ENCODE peak calls at places on chromosome 22, in eight cellular contexts. One of them, this sample, is unnamed.

GRCh38 chr22:31329029-31329428 is 17.1 kb downstream of the PATZ1 start:
- DNase-seq in body of pancreas: no peak
- DNase-seq in A549: no peak
- DNase-seq in heart left ventricle: no peak
- DNase-seq in upper lobe of left lung: no peak
- DNase-seq in K562: no peak
- DNase-seq in ovary: no peak
- DNase-seq in transverse colon: no peak
- DNase-seq in this sample: no peak

GRCh38 chr22:21726650-21727049 is 8.9 kb downstream of the YPEL1 start:
- DNase-seq in A549: peak; percentile 20
- DNase-seq in upper lobe of left lung: no peak
- DNase-seq in body of pancreas: peak; percentile 42
- DNase-seq in K562: peak; percentile 94
- DNase-seq in ovary: no peak
- DNase-seq in heart left ventricle: no peak
- DNase-seq in transverse colon: peak; percentile 17
- DNase-seq in this sample: no peak

GRCh38 chr22:25829808-25830777 is 88.1 kb downstream of the MYO18B start:
- DNase-seq in A549: no peak
- DNase-seq in body of pancreas: peak; percentile 21
- DNase-seq in ovary: no peak
- DNase-seq in upper lobe of left lung: no peak
- DNase-seq in K562: no peak
- DNase-seq in heart left ventricle: peak; percentile 19
- DNase-seq in transverse colon: no peak
- DNase-seq in this sample: peak; percentile 42

GRCh38 chr22:23562186-23562585 is 17.9 kb downstream of the IGLL1 start:
- DNase-seq in K562: no peak
- DNase-seq in heart left ventricle: no peak
- DNase-seq in body of pancreas: no peak
- DNase-seq in transverse colon: no peak
- DNase-seq in A549: no peak
- DNase-seq in ovary: no peak
- DNase-seq in upper lobe of left lung: no peak
- DNase-seq in this sample: no peak

GRCh38 chr22:42925598-42925997 is 68.5 kb upstream of the ARFGAP3 start:
- DNase-seq in upper lobe of left lung: no peak
- DNase-seq in ovary: no peak
- DNase-seq in body of pancreas: no peak
- DNase-seq in A549: no peak
- DNase-seq in transverse colon: no peak
- DNase-seq in heart left ventricle: no peak
- DNase-seq in K562: no peak
- DNase-seq in this sample: no peak

GRCh38 chr22:36358533-36359171 is 29.1 kb downstream of the MYH9 start:
- DNase-seq in body of pancreas: no peak
- DNase-seq in ovary: no peak
- DNase-seq in A549: no peak
- DNase-seq in upper lobe of left lung: no peak
- DNase-seq in heart left ventricle: no peak
- DNase-seq in K562: no peak
- DNase-seq in transverse colon: no peak
- DNase-seq in this sample: no peak

GRCh38 chr22:30277547-30278344 is 11.1 kb upstream of the OSM start:
- DNase-seq in heart left ventricle: no peak
- DNase-seq in A549: no peak
- DNase-seq in K562: no peak
- DNase-seq in upper lobe of left lung: no peak
- DNase-seq in transverse colon: no peak
- DNase-seq in body of pancreas: peak; percentile 53
- DNase-seq in ovary: no peak
- DNase-seq in this sample: no peak

GRCh38 chr22:35313311-35314121 is 13.8 kb downstream of the TOM1 start:
- DNase-seq in A549: peak; percentile 21
- DNase-seq in K562: peak; percentile 31
- DNase-seq in transverse colon: no peak
- DNase-seq in upper lobe of left lung: no peak
- DNase-seq in ovary: peak; percentile 23
- DNase-seq in heart left ventricle: peak; percentile 46
- DNase-seq in body of pancreas: peak; percentile 64
- DNase-seq in this sample: peak; percentile 98

GRCh38 chr22:41561335-41561734 is 525 bp downstream of the CSDC2 start:
- DNase-seq in transverse colon: no peak
- DNase-seq in K562: no peak
- DNase-seq in A549: no peak
- DNase-seq in body of pancreas: peak; percentile 29
- DNase-seq in heart left ventricle: no peak
- DNase-seq in upper lobe of left lung: no peak
- DNase-seq in ovary: peak; percentile 61
- DNase-seq in this sample: no peak

GRCh38 chr22:49767355-49768062 is 60.2 kb downstream of the BRD1 start:
- DNase-seq in ovary: peak; percentile 25
- DNase-seq in A549: peak; percentile 7
- DNase-seq in body of pancreas: peak; percentile 24
- DNase-seq in heart left ventricle: peak; percentile 8
- DNase-seq in K562: peak; percentile 55
- DNase-seq in transverse colon: peak; percentile 13
- DNase-seq in upper lobe of left lung: no peak
- DNase-seq in this sample: peak; percentile 25

GRCh38 chr22:44348963-44349950 is 36.5 kb upstream of the SHISAL1 start:
- DNase-seq in K562: no peak
- DNase-seq in A549: no peak
- DNase-seq in heart left ventricle: no peak
- DNase-seq in body of pancreas: no peak
- DNase-seq in upper lobe of left lung: no peak
- DNase-seq in transverse colon: no peak
- DNase-seq in ovary: peak; percentile 77
- DNase-seq in this sample: no peak

GRCh38 chr22:36334838-36335603 is 52.7 kb downstream of the MYH9 start:
- DNase-seq in body of pancreas: peak; percentile 67
- DNase-seq in K562: peak; percentile 30
- DNase-seq in upper lobe of left lung: peak; percentile 79
- DNase-seq in transverse colon: no peak
- DNase-seq in ovary: no peak
- DNase-seq in heart left ventricle: no peak
- DNase-seq in A549: no peak
- DNase-seq in this sample: no peak

GRCh38 chr22:42752230-42752746 is 31.6 kb upstream of the A4GALT start:
- DNase-seq in transverse colon: no peak
- DNase-seq in body of pancreas: no peak
- DNase-seq in heart left ventricle: no peak
- DNase-seq in upper lobe of left lung: no peak
- DNase-seq in ovary: no peak
- DNase-seq in K562: no peak
- DNase-seq in A549: no peak
- DNase-seq in this sample: no peak

GRCh38 chr22:35219012-35219411 is 38.3 kb upstream of the HMGXB4 start:
- DNase-seq in K562: peak; percentile 56
- DNase-seq in body of pancreas: no peak
- DNase-seq in A549: peak; percentile 7
- DNase-seq in heart left ventricle: no peak
- DNase-seq in transverse colon: no peak
- DNase-seq in ovary: no peak
- DNase-seq in upper lobe of left lung: no peak
- DNase-seq in this sample: no peak

GRCh38 chr22:45265546-45265945 is 19.2 kb upstream of the UPK3A start:
- DNase-seq in body of pancreas: no peak
- DNase-seq in K562: no peak
- DNase-seq in ovary: no peak
- DNase-seq in heart left ventricle: no peak
- DNase-seq in A549: no peak
- DNase-seq in transverse colon: no peak
- DNase-seq in upper lobe of left lung: no peak
- DNase-seq in this sample: no peak

GRCh38 chr22:37491559-37492427 is 5.6 kb upstream of the MFNG start:
- DNase-seq in transverse colon: no peak
- DNase-seq in A549: no peak
- DNase-seq in body of pancreas: no peak
- DNase-seq in K562: no peak
- DNase-seq in ovary: no peak
- DNase-seq in upper lobe of left lung: no peak
- DNase-seq in heart left ventricle: no peak
- DNase-seq in this sample: no peak

GRCh38 chr22:45318558-45319318 is 9.0 kb downstream of the FAM118A start:
- DNase-seq in K562: no peak
- DNase-seq in heart left ventricle: no peak
- DNase-seq in transverse colon: no peak
- DNase-seq in ovary: peak; percentile 36
- DNase-seq in A549: no peak
- DNase-seq in upper lobe of left lung: no peak
- DNase-seq in body of pancreas: no peak
- DNase-seq in this sample: no peak

GRCh38 chr22:35399114-35399677 is 744 bp upstream of the MCM5 start:
- DNase-seq in A549: no peak
- DNase-seq in heart left ventricle: no peak
- DNase-seq in body of pancreas: no peak
- DNase-seq in ovary: peak; percentile 51
- DNase-seq in transverse colon: no peak
- DNase-seq in K562: peak; percentile 57
- DNase-seq in upper lobe of left lung: no peak
- DNase-seq in this sample: no peak

GRCh38 chr22:45330548-45330947 is 20.8 kb downstream of the FAM118A start:
- DNase-seq in K562: no peak
- DNase-seq in ovary: no peak
- DNase-seq in upper lobe of left lung: no peak
- DNase-seq in body of pancreas: no peak
- DNase-seq in transverse colon: no peak
- DNase-seq in heart left ventricle: no peak
- DNase-seq in A549: no peak
- DNase-seq in this sample: no peak

GRCh38 chr22:50192056-50192824 is 6.5 kb downstream of the TRABD start:
- DNase-seq in body of pancreas: peak; percentile 65
- DNase-seq in K562: no peak
- DNase-seq in ovary: no peak
- DNase-seq in upper lobe of left lung: peak; percentile 70
- DNase-seq in A549: no peak
- DNase-seq in heart left ventricle: no peak
- DNase-seq in transverse colon: no peak
- DNase-seq in this sample: no peak

GRCh38 chr22:36327922-36328551 is 59.7 kb downstream of the MYH9 start:
- DNase-seq in body of pancreas: peak; percentile 83
- DNase-seq in ovary: no peak
- DNase-seq in transverse colon: no peak
- DNase-seq in A549: no peak
- DNase-seq in upper lobe of left lung: no peak
- DNase-seq in K562: no peak
- DNase-seq in heart left ventricle: peak; percentile 70
- DNase-seq in this sample: no peak

GRCh38 chr22:46394622-46395021 is 59.1 kb downstream of the TRMU start:
- DNase-seq in transverse colon: no peak
- DNase-seq in ovary: no peak
- DNase-seq in upper lobe of left lung: no peak
- DNase-seq in heart left ventricle: no peak
- DNase-seq in A549: no peak
- DNase-seq in body of pancreas: no peak
- DNase-seq in K562: no peak
- DNase-seq in this sample: no peak

GRCh38 chr22:46395145-46395544 is 59.6 kb downstream of the TRMU start:
- DNase-seq in K562: no peak
- DNase-seq in ovary: no peak
- DNase-seq in body of pancreas: no peak
- DNase-seq in heart left ventricle: no peak
- DNase-seq in A549: no peak
- DNase-seq in transverse colon: no peak
- DNase-seq in upper lobe of left lung: no peak
- DNase-seq in this sample: no peak

GRCh38 chr22:46399625-46400024 is 64.1 kb downstream of the TRMU start:
- DNase-seq in body of pancreas: no peak
- DNase-seq in heart left ventricle: no peak
- DNase-seq in upper lobe of left lung: no peak
- DNase-seq in K562: no peak
- DNase-seq in A549: no peak
- DNase-seq in ovary: no peak
- DNase-seq in transverse colon: no peak
- DNase-seq in this sample: no peak

GRCh38 chr22:46397514-46397913 is 62.0 kb downstream of the TRMU start:
- DNase-seq in upper lobe of left lung: no peak
- DNase-seq in body of pancreas: no peak
- DNase-seq in K562: no peak
- DNase-seq in A549: no peak
- DNase-seq in transverse colon: no peak
- DNase-seq in ovary: no peak
- DNase-seq in heart left ventricle: no peak
- DNase-seq in this sample: no peak

DNA sequence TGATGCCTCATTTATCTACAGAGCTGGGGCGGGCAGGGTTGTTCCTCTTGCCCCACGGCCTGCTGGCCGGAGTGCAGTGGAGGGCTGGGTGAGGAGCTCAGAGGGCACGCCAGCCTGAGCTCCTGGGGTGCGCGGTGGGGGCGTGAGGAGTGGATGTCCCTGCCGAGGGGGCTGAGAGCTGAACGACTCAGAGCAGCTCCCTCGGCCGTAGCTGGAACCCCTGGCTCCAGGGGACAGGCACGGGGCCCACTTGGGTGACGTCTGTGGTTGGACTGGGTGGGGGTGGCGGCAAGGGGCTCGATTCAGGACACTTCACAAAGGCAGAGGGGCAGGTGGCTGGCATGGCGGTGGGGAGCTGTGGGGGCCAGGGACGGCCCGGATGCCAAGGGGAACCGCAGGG is 62.4 kb downstream of the TRMU start:
- DNase-seq in ovary: no peak
- DNase-seq in K562: no peak
- DNase-seq in heart left ventricle: no peak
- DNase-seq in body of pancreas: no peak
- DNase-seq in A549: no peak
- DNase-seq in transverse colon: no peak
- DNase-seq in upper lobe of left lung: no peak
- DNase-seq in this sample: no peak
- H3K4me3 ChIP-seq in ovary: no peak overlapping the region
- H3K4me3 ChIP-seq in K562: no peak overlapping the region
- H3K4me3 ChIP-seq in heart left ventricle: no peak overlapping the region
- H3K4me3 ChIP-seq in body of pancreas: no peak overlapping the region
- H3K4me3 ChIP-seq in A549: no peak overlapping the region
- H3K4me3 ChIP-seq in transverse colon: no peak overlapping the region
- H3K4me3 ChIP-seq in upper lobe of left lung: no peak overlapping the region
- H3K4me3 ChIP-seq in this sample: no peak overlapping the region

GRCh38 chr22:33865248-33865647 is 55.0 kb downstream of the LARGE1 start:
- DNase-seq in transverse colon: no peak
- DNase-seq in ovary: no peak
- DNase-seq in body of pancreas: no peak
- DNase-seq in A549: no peak
- DNase-seq in upper lobe of left lung: no peak
- DNase-seq in heart left ventricle: no peak
- DNase-seq in K562: no peak
- DNase-seq in this sample: no peak
- TF ChIP-seq POLR2A in transverse colon: no peak
- TF ChIP-seq POLR2A in ovary: no peak
- TF ChIP-seq POLR2A in body of pancreas: no peak
- TF ChIP-seq POLR2A in A549: no peak
- TF ChIP-seq POLR2A in upper lobe of left lung: no peak
- TF ChIP-seq POLR2A in heart left ventricle: no peak
- TF ChIP-seq POLR2A in K562: no peak
- TF ChIP-seq POLR2A in this sample: no peak

GRCh38 chr22:46749682-46750529 is 11.9 kb upstream of the CERK start:
- DNase-seq in K562: no peak
- DNase-seq in upper lobe of left lung: no peak
- DNase-seq in heart left ventricle: no peak
- DNase-seq in ovary: no peak
- DNase-seq in transverse colon: no peak
- DNase-seq in body of pancreas: no peak
- DNase-seq in A549: no peak
- DNase-seq in this sample: no peak
- H3K4me3 ChIP-seq in K562: no peak overlapping the region
- H3K4me3 ChIP-seq in upper lobe of left lung: no peak overlapping the region
- H3K4me3 ChIP-seq in heart left ventricle: no peak overlapping the region
- H3K4me3 ChIP-seq in ovary: no peak overlapping the region
- H3K4me3 ChIP-seq in transverse colon: no peak overlapping the region
- H3K4me3 ChIP-seq in body of pancreas: no peak overlapping the region
- H3K4me3 ChIP-seq in A549: no peak overlapping the region
- H3K4me3 ChIP-seq in this sample: no peak overlapping the region

GRCh38 chr22:17171313-17172171 is 12.5 kb upstream of the HDHD5 start:
- DNase-seq in transverse colon: peak; percentile 92
- DNase-seq in A549: peak; percentile 77
- DNase-seq in ovary: peak; percentile 87
- DNase-seq in body of pancreas: peak; percentile 91
- DNase-seq in upper lobe of left lung: peak; percentile 98
- DNase-seq in heart left ventricle: peak; percentile 94
- DNase-seq in K562: peak; percentile 95
- DNase-seq in this sample: peak; percentile 87
- TF ChIP-seq POLR2A in transverse colon: peak; percentile 19
- TF ChIP-seq POLR2A in A549: peak; percentile 38
- TF ChIP-seq POLR2A in ovary: peak; percentile 44
- TF ChIP-seq POLR2A in body of pancreas: peak; percentile 71
- TF ChIP-seq POLR2A in upper lobe of left lung: peak; percentile 52
- TF ChIP-seq POLR2A in heart left ventricle: peak; percentile 51
- TF ChIP-seq POLR2A in K562: peak; percentile 65
- TF ChIP-seq POLR2A in this sample: peak; percentile 28

This sample was measured in gastrocnemius medialis.